ENCODE peak calls at places on chromosome 3, in four cellular contexts. One of them, this sample, is unnamed.

GRCh38 chr3:119331661-119332060 is 37.5 kb downstream of the ARHGAP31 start:
- DNase-seq in cardiac muscle cell: peak; percentile 47
- DNase-seq in endothelial cell: no peak
- DNase-seq in gastrocnemius medialis: no peak
- DNase-seq in this sample: no peak

GRCh38 chr3:64918989-64919388 is 231.2 kb upstream of the ADAMTS9 start:
- DNase-seq in endothelial cell: no peak
- DNase-seq in gastrocnemius medialis: no peak
- DNase-seq in cardiac muscle cell: no peak
- DNase-seq in this sample: no peak

GRCh38 chr3:186413615-186414415 is 51.8 kb upstream of the DGKG start:
- DNase-seq in gastrocnemius medialis: peak; percentile 57
- DNase-seq in endothelial cell: peak; percentile 15
- DNase-seq in cardiac muscle cell: peak; percentile 86
- DNase-seq in this sample: peak; percentile 59

GRCh38 chr3:23071758-23072157 is 131.4 kb upstream of the UBE2E2 start:
- DNase-seq in cardiac muscle cell: no peak
- DNase-seq in endothelial cell: no peak
- DNase-seq in gastrocnemius medialis: peak; percentile 18
- DNase-seq in this sample: no peak

GRCh38 chr3:177553012-177553411 is 355.7 kb upstream of the TBL1XR1 start:
- DNase-seq in gastrocnemius medialis: no peak
- DNase-seq in cardiac muscle cell: no peak
- DNase-seq in endothelial cell: no peak
- DNase-seq in this sample: no peak

GRCh38 chr3:63343674-63344073 is 65.6 kb downstream of the SYNPR start:
- DNase-seq in gastrocnemius medialis: peak; percentile 28
- DNase-seq in endothelial cell: peak; percentile 25
- DNase-seq in cardiac muscle cell: peak; percentile 17
- DNase-seq in this sample: peak; percentile 80

GRCh38 chr3:184774996-184775715 is 36.8 kb upstream of the VPS8 start:
- DNase-seq in cardiac muscle cell: no peak
- DNase-seq in endothelial cell: no peak
- DNase-seq in gastrocnemius medialis: no peak
- DNase-seq in this sample: no peak

GRCh38 chr3:154584041-154584440 is 154.1 kb upstream of the GPR149 start:
- DNase-seq in endothelial cell: no peak
- DNase-seq in cardiac muscle cell: no peak
- DNase-seq in gastrocnemius medialis: no peak
- DNase-seq in this sample: no peak

GRCh38 chr3:15467227-15468181 is 40.1 kb downstream of the EAF1 start:
- DNase-seq in endothelial cell: no peak
- DNase-seq in gastrocnemius medialis: peak; percentile 86
- DNase-seq in cardiac muscle cell: peak; percentile 13
- DNase-seq in this sample: no peak

GRCh38 chr3:124707667-124708066 is 22.6 kb upstream of the UMPS start:
- DNase-seq in cardiac muscle cell: no peak
- DNase-seq in endothelial cell: no peak
- DNase-seq in gastrocnemius medialis: no peak
- DNase-seq in this sample: no peak

GRCh38 chr3:70108072-70108471 is 108.5 kb downstream of the SAMMSON start:
- DNase-seq in endothelial cell: peak; percentile 47
- DNase-seq in cardiac muscle cell: no peak
- DNase-seq in gastrocnemius medialis: no peak
- DNase-seq in this sample: peak; percentile 34

GRCh38 chr3:55604414-55604813 is 117.3 kb upstream of the WNT5A start:
- DNase-seq in endothelial cell: no peak
- DNase-seq in gastrocnemius medialis: no peak
- DNase-seq in cardiac muscle cell: no peak
- DNase-seq in this sample: no peak

GRCh38 chr3:64454179-64454578 is 228.9 kb upstream of the PRICKLE2 start:
- DNase-seq in gastrocnemius medialis: no peak
- DNase-seq in endothelial cell: no peak
- DNase-seq in cardiac muscle cell: no peak
- DNase-seq in this sample: no peak

GRCh38 chr3:19948192-19948591 is 1.3 kb downstream of the RAB5A start:
- DNase-seq in cardiac muscle cell: no peak
- DNase-seq in endothelial cell: no peak
- DNase-seq in gastrocnemius medialis: no peak
- DNase-seq in this sample: no peak

GRCh38 chr3:119322021-119322522 is 27.9 kb downstream of the ARHGAP31 start:
- DNase-seq in cardiac muscle cell: no peak
- DNase-seq in endothelial cell: no peak
- DNase-seq in gastrocnemius medialis: no peak
- DNase-seq in this sample: no peak

GRCh38 chr3:158458464-158458863 is 112.5 kb upstream of the MLF1 start:
- DNase-seq in endothelial cell: no peak
- DNase-seq in cardiac muscle cell: no peak
- DNase-seq in gastrocnemius medialis: no peak
- DNase-seq in this sample: peak; percentile 29

GRCh38 chr3:14522768-14523167 is 17.4 kb downstream of the GRIP2 start:
- DNase-seq in endothelial cell: no peak
- DNase-seq in gastrocnemius medialis: peak; percentile 44
- DNase-seq in cardiac muscle cell: no peak
- DNase-seq in this sample: no peak

GRCh38 chr3:194397757-194398312 is 1.2 kb downstream of the GP5 start:
- DNase-seq in gastrocnemius medialis: no peak
- DNase-seq in endothelial cell: no peak
- DNase-seq in cardiac muscle cell: peak; percentile 14
- DNase-seq in this sample: no peak

GRCh38 chr3:97839944-97840343 is 18.1 kb downstream of the CRYBG3 start:
- DNase-seq in endothelial cell: no peak
- DNase-seq in cardiac muscle cell: no peak
- DNase-seq in gastrocnemius medialis: no peak
- DNase-seq in this sample: no peak

GRCh38 chr3:50592568-50592967 is 19.0 kb downstream of the CISH start:
- DNase-seq in cardiac muscle cell: no peak
- DNase-seq in endothelial cell: no peak
- DNase-seq in gastrocnemius medialis: peak; percentile 32
- DNase-seq in this sample: no peak

GRCh38 chr3:29693863-29694262 is 413.0 kb downstream of the RBMS3 start:
- DNase-seq in gastrocnemius medialis: no peak
- DNase-seq in cardiac muscle cell: peak; percentile 38
- DNase-seq in endothelial cell: peak; percentile 6
- DNase-seq in this sample: peak; percentile 26

GRCh38 chr3:55459838-55460237 is 27.3 kb downstream of the WNT5A start:
- DNase-seq in gastrocnemius medialis: no peak
- DNase-seq in cardiac muscle cell: no peak
- DNase-seq in endothelial cell: no peak
- DNase-seq in this sample: no peak

GRCh38 chr3:82281205-82281604 is 519.8 kb upstream of the GBE1 start:
- DNase-seq in endothelial cell: peak; percentile 11
- DNase-seq in gastrocnemius medialis: no peak
- DNase-seq in cardiac muscle cell: peak; percentile 64
- DNase-seq in this sample: no peak

GRCh38 chr3:45688194-45688881 is 858 bp upstream of the SACM1L start:
- DNase-seq in endothelial cell: peak; percentile 49
- DNase-seq in cardiac muscle cell: peak; percentile 70
- DNase-seq in gastrocnemius medialis: no peak
- DNase-seq in this sample: peak; percentile 37

GRCh38 chr3:107663266-107663665 is 140.5 kb downstream of the BBX start:
- DNase-seq in cardiac muscle cell: no peak
- DNase-seq in endothelial cell: no peak
- DNase-seq in gastrocnemius medialis: no peak
- DNase-seq in this sample: no peak

GRCh38 chr3:74402821-74403220 is 211.6 kb downstream of the CNTN3 start:
- DNase-seq in gastrocnemius medialis: no peak
- DNase-seq in endothelial cell: no peak
- DNase-seq in cardiac muscle cell: no peak
- DNase-seq in this sample: no peak

GRCh38 chr3:125350597-125350996 is 24.5 kb downstream of the ZNF148 start:
- DNase-seq in cardiac muscle cell: no peak
- DNase-seq in gastrocnemius medialis: no peak
- DNase-seq in endothelial cell: no peak
- DNase-seq in this sample: no peak

GRCh38 chr3:86147119-86147518 is 843.8 kb downstream of the VGLL3 start:
- DNase-seq in cardiac muscle cell: no peak
- DNase-seq in endothelial cell: no peak
- DNase-seq in gastrocnemius medialis: no peak
- DNase-seq in this sample: no peak
- TF ChIP-seq CTCF in cardiac muscle cell: no peak
- TF ChIP-seq CTCF in endothelial cell: no peak
- TF ChIP-seq CTCF in gastrocnemius medialis: no peak
- TF ChIP-seq CTCF in this sample: no peak

GRCh38 chr3:196135693-196136639 is 54.1 kb upstream of the TFRC start:
- DNase-seq in cardiac muscle cell: no peak
- DNase-seq in gastrocnemius medialis: no peak
- DNase-seq in endothelial cell: no peak
- DNase-seq in this sample: no peak

GRCh38 chr3:196131921-196132320 is 50.0 kb upstream of the TFRC start:
- DNase-seq in cardiac muscle cell: no peak
- DNase-seq in gastrocnemius medialis: no peak
- DNase-seq in endothelial cell: no peak
- DNase-seq in this sample: no peak

GRCh38 chr3:196138927-196139680 is 57.2 kb upstream of the TFRC start:
- DNase-seq in gastrocnemius medialis: no peak
- DNase-seq in cardiac muscle cell: no peak
- DNase-seq in endothelial cell: no peak
- DNase-seq in this sample: no peak

GRCh38 chr3:196138464-196138863 is 56.6 kb upstream of the TFRC start:
- DNase-seq in gastrocnemius medialis: no peak
- DNase-seq in cardiac muscle cell: no peak
- DNase-seq in endothelial cell: no peak
- DNase-seq in this sample: no peak

GRCh38 chr3:196134691-196135090 is 52.8 kb upstream of the TFRC start:
- DNase-seq in endothelial cell: no peak
- DNase-seq in cardiac muscle cell: no peak
- DNase-seq in gastrocnemius medialis: no peak
- DNase-seq in this sample: no peak
- TF ChIP-seq CTCF in endothelial cell: no peak
- TF ChIP-seq CTCF in cardiac muscle cell: no peak
- TF ChIP-seq CTCF in gastrocnemius medialis: no peak
- TF ChIP-seq CTCF in this sample: no peak

DNA sequence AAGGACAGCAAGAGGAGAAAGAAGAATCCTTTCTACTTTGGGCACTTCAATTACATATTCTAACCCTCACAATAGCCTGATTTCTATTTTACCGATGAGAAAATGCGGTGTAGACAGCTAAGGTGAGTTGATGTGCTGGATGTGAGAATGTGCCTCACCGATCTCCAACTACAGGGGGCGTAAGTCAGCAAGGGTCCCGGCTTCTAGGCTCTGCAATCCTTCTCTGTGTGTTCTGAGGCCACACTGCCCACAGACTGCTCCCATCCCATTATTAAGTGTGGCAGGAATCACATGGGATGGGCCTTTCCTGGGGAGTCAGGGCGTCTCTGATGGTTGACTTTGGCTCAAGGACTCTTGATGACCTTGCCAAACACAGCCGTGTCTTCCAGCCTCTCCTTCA is 23.6 kb upstream of the RPL35A start:
- DNase-seq in cardiac muscle cell: no peak
- DNase-seq in gastrocnemius medialis: no peak
- DNase-seq in endothelial cell: peak; percentile 20
- DNase-seq in this sample: no peak
- TF ChIP-seq CTCF in cardiac muscle cell: peak; percentile 19
- TF ChIP-seq CTCF in gastrocnemius medialis: no peak
- TF ChIP-seq CTCF in endothelial cell: peak; percentile 44
- TF ChIP-seq CTCF in this sample: no peak

GRCh38 chr3:188936597-188937107 is 235.1 kb upstream of the TPRG1 start:
- DNase-seq in endothelial cell: no peak
- DNase-seq in gastrocnemius medialis: no peak
- DNase-seq in cardiac muscle cell: no peak
- DNase-seq in this sample: no peak

GRCh38 chr3:188940213-188940914 is 231.4 kb upstream of the TPRG1 start:
- DNase-seq in cardiac muscle cell: no peak
- DNase-seq in gastrocnemius medialis: peak; percentile 64
- DNase-seq in endothelial cell: no peak
- DNase-seq in this sample: no peak

GRCh38 chr3:188938999-188939398 is 232.8 kb upstream of the TPRG1 start:
- DNase-seq in gastrocnemius medialis: no peak
- DNase-seq in cardiac muscle cell: no peak
- DNase-seq in endothelial cell: no peak
- DNase-seq in this sample: no peak

GRCh38 chr3:188939799-188940198 is 232.0 kb upstream of the TPRG1 start:
- DNase-seq in gastrocnemius medialis: no peak
- DNase-seq in endothelial cell: no peak
- DNase-seq in cardiac muscle cell: no peak
- DNase-seq in this sample: no peak

GRCh38 chr3:188937389-188937788 is 234.4 kb upstream of the TPRG1 start:
- DNase-seq in endothelial cell: peak; percentile 32
- DNase-seq in gastrocnemius medialis: no peak
- DNase-seq in cardiac muscle cell: no peak
- DNase-seq in this sample: no peak
- TF ChIP-seq CTCF in endothelial cell: no peak
- TF ChIP-seq CTCF in gastrocnemius medialis: no peak
- TF ChIP-seq CTCF in cardiac muscle cell: no peak
- TF ChIP-seq CTCF in this sample: no peak

GRCh38 chr3:171110715-171111114 is 84.2 kb upstream of the SLC2A2 start:
- DNase-seq in cardiac muscle cell: no peak
- DNase-seq in endothelial cell: no peak
- DNase-seq in gastrocnemius medialis: no peak
- DNase-seq in this sample: no peak

GRCh38 chr3:171116365-171116764 is 89.8 kb upstream of the SLC2A2 start:
- DNase-seq in gastrocnemius medialis: no peak
- DNase-seq in cardiac muscle cell: no peak
- DNase-seq in endothelial cell: no peak
- DNase-seq in this sample: no peak

GRCh38 chr3:171116802-171117395 is 90.4 kb upstream of the SLC2A2 start:
- DNase-seq in gastrocnemius medialis: no peak
- DNase-seq in endothelial cell: no peak
- DNase-seq in cardiac muscle cell: no peak
- DNase-seq in this sample: no peak

GRCh38 chr3:171115667-171116066 is 89.1 kb upstream of the SLC2A2 start:
- DNase-seq in gastrocnemius medialis: no peak
- DNase-seq in cardiac muscle cell: no peak
- DNase-seq in endothelial cell: no peak
- DNase-seq in this sample: no peak

DNA sequence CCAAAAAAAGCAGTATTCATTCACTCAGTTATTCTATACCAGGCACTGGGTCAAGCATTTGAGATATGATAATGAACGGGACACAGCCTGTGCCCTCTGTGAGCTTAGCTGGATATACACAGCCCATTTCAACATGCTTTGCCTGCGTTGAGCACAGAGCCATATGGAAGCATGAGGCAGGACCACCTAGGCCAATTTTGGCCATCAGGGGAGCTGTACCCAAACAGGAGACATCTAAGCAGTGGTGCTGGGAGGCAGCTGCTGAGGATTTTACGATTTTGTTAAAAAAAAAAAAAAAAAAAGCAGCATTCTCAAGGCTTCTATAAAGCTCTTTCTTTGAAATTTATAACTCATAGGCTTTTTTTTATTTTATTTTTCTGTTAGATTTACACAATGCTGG is 87.2 kb upstream of the SLC2A2 start:
- DNase-seq in gastrocnemius medialis: no peak
- DNase-seq in cardiac muscle cell: no peak
- DNase-seq in endothelial cell: peak; percentile 15
- DNase-seq in this sample: no peak
- TF ChIP-seq CTCF in gastrocnemius medialis: no peak
- TF ChIP-seq CTCF in cardiac muscle cell: peak; percentile 18
- TF ChIP-seq CTCF in endothelial cell: no peak
- TF ChIP-seq CTCF in this sample: no peak

GRCh38 chr3:134453631-134454030 is 32.2 kb downstream of the ANAPC13 start:
- DNase-seq in gastrocnemius medialis: no peak
- DNase-seq in endothelial cell: no peak
- DNase-seq in cardiac muscle cell: no peak
- DNase-seq in this sample: no peak
- TF ChIP-seq CTCF in gastrocnemius medialis: no peak
- TF ChIP-seq CTCF in endothelial cell: no peak
- TF ChIP-seq CTCF in cardiac muscle cell: peak; percentile 11
- TF ChIP-seq CTCF in this sample: no peak

This sample was measured in Calu3.